ENCODE peak calls at places on chromosomes 12 and 14, in seven cellular contexts. T, K, A, X, Z, U and E are unnamed samples.

GRCh38 chr12:69875416-69875815 is 50.4 kb downstream of the MYRFL start:
- DNase-seq in X (peak), K (no peak), A (no peak), Z (no peak), T (no peak), U (no peak), E (no peak)

GRCh38 chr14:105093426-105094192 is 28.4 kb upstream of the GPR132 start:
- DNase-seq in T (peak), U (no peak), X (peak), A (peak), K (peak), Z (peak), E (peak)

GRCh38 chr12:106889950-106890626 is 65.6 kb upstream of the TMEM263 start:
- DNase-seq in K (no peak), Z (no peak), X (no peak), A (no peak), U (no peak), T (no peak), E (no peak)

GRCh38 chr14:24437020-24437735 is 5.4 kb downstream of the SDR39U1 start:
- DNase-seq in U (no peak), X (no peak), K (no peak), Z (peak), A (no peak), T (no peak), E (peak)

GRCh38 chr12:132492951-132493350 is 3.0 kb downstream of the FBRSL1 start:
- DNase-seq in T (no peak), U (no peak), K (no peak), X (no peak), A (no peak), Z (peak), E (no peak)

GRCh38 chr12:10716704-10717315 is 6.3 kb downstream of the YBX3 start:
- DNase-seq in Z (peak), A (peak), X (peak), T (peak), K (peak), U (peak), E (peak)

GRCh38 chr12:21545557-21545956 is 19.5 kb downstream of the SPX start:
- DNase-seq in Z (no peak), X (no peak), A (no peak), U (no peak), K (no peak), T (no peak), E (no peak)

GRCh38 chr12:31732926-31733548 is 4.2 kb upstream of the AMN1 start:
- DNase-seq in X (no peak), U (no peak), A (no peak), T (peak), K (no peak), Z (no peak), E (no peak)

GRCh38 chr14:98093111-98093510 is 1178.9 kb downstream of the BCL11B start:
- DNase-seq in K (no peak), T (no peak), X (peak), Z (no peak), U (no peak), A (no peak), E (no peak)

GRCh38 chr12:75816892-75817291 is 214.7 kb downstream of the PHLDA1 start:
- DNase-seq in A (no peak), K (no peak), T (peak), X (no peak), Z (no peak), U (no peak), E (no peak)

GRCh38 chr12:83527700-83528281 is 841.1 kb downstream of the TMTC2 start:
- DNase-seq in K (no peak), Z (no peak), T (no peak), X (no peak), A (no peak), U (no peak), E (no peak)

GRCh38 chr14:37595809-37596595 is 573 bp downstream of the TTC6 start:
- DNase-seq in T (no peak), Z (no peak), A (no peak), K (peak), X (peak), U (no peak), E (no peak)

GRCh38 chr12:20757-21156 is 45.8 kb upstream of the IQSEC3 start:
- DNase-seq in A (no peak), X (no peak), U (no peak), K (no peak), T (no peak), Z (no peak), E (no peak)

GRCh38 chr12:57850924-57851323 is 4.4 kb upstream of the CTDSP2 start:
- DNase-seq in K (no peak), Z (no peak), A (no peak), T (no peak), X (peak), U (no peak), E (no peak)

GRCh38 chr12:57454566-57455373 is at the start of gene INHBE:
- DNase-seq in T (peak), Z (peak), U (peak), A (peak), K (no peak), X (peak), E (no peak)

GRCh38 chr12:91555981-91556380 is 373.4 kb upstream of the DCN start:
- DNase-seq in U (no peak), K (no peak), T (no peak), A (no peak), X (no peak), Z (no peak), E (no peak)

GRCh38 chr14:87449016-87449415 is 544.0 kb downstream of the GALC start:
- DNase-seq in X (no peak), T (no peak), A (no peak), K (no peak), U (no peak), Z (no peak), E (no peak)

GRCh38 chr12:27015730-27016076 is 1.5 kb upstream of the TM7SF3 start:
- DNase-seq in A (no peak), X (no peak), K (no peak), Z (no peak), T (peak), U (no peak), E (no peak)
- H3K27ac ChIP-seq in A (no peak), X (no peak), K (peak), Z (peak), T (no peak), U (peak), E (no peak)

GRCh38 chr12:8681129-8681902 is 16.5 kb upstream of the RIMKLB start:
- DNase-seq in K (no peak), T (peak), X (no peak), A (no peak), U (no peak), Z (no peak), E (no peak)

GRCh38 chr12:8676651-8677050 is 14.0 kb upstream of the MFAP5 start:
- DNase-seq in T (no peak), X (no peak), A (no peak), K (no peak), Z (no peak), U (no peak), E (no peak)

GRCh38 chr12:8678661-8679111 is 16.1 kb upstream of the MFAP5 start:
- DNase-seq in K (no peak), T (no peak), U (no peak), X (no peak), Z (no peak), A (no peak), E (no peak)

GRCh38 chr12:8677362-8677761 is 14.7 kb upstream of the MFAP5 start:
- DNase-seq in A (no peak), U (no peak), T (no peak), K (no peak), Z (no peak), X (peak), E (no peak)

GRCh38 chr12:8680533-8680932 is 17.3 kb upstream of the RIMKLB start:
- DNase-seq in Z (no peak), U (no peak), K (no peak), T (no peak), X (no peak), A (no peak), E (no peak)
- H3K27ac ChIP-seq in Z (no peak), U (no peak), K (no peak), T (no peak), X (no peak), A (no peak), E (no peak)

GRCh38 chr12:113466770-113467153 is 4.9 kb downstream of the LHX5 start:
- DNase-seq in Z (no peak), T (no peak), K (no peak), X (no peak), U (no peak), A (no peak), E (no peak)

GRCh38 chr12:113467514-113468364 is 3.9 kb downstream of the LHX5 start:
- DNase-seq in A (no peak), X (peak), Z (no peak), K (no peak), U (no peak), T (no peak), E (no peak)

GRCh38 chr12:113467154-113467513 is 4.5 kb downstream of the LHX5 start:
- DNase-seq in Z (no peak), K (no peak), U (no peak), T (no peak), X (no peak), A (no peak), E (no peak)

GRCh38 chr12:113464852-113465719 is 6.6 kb downstream of the LHX5 start:
- DNase-seq in Z (no peak), U (no peak), K (no peak), T (no peak), A (no peak), X (peak), E (no peak)

GRCh38 chr12:113465808-113466769 is 5.6 kb downstream of the LHX5 start:
- DNase-seq in A (no peak), Z (no peak), K (no peak), U (no peak), X (peak), T (no peak), E (no peak)
- H3K27ac ChIP-seq in A (no peak), Z (no peak), K (no peak), U (no peak), X (peak), T (no peak), E (no peak)

DNA sequence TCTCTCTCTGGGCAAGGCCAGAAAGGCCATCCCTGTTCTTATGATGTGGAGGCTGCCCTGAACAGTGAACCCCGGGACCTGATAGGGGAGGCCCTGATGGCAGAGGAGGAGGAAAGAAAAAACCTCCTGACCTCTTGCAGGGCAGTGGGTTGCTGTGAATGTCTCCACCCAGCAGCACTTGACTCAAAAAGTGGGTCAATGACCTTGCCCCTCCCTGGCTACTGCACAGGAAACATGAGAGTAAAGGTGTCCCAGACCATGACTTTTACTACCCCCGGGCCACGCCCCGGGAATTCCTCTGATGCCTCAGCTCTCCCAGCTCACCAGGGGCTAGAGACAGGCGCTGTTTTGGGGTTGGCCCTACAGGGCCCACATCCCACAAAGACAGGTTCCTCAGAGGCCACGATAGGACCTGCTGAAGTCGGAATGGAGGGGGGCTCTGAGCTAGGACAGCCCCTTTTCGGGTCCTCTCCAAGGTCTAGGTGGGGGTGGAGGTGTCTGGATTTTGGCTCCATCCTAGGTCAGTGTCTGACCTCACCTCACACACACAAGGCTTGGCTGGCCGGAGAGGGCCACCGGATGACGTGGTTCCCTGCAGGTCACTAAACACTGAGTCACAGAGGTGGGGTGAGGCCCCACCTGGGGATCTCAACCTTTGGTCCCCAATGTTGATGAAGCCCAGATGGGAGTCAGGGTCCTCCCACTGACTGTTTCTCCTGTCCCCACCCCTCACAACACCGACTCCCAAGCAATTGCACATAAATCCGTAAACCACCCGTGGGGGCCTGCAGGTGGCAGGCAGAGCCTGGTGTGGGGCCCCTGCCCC is 1.6 kb downstream of the RHOF start:
- DNase-seq in K (no peak), Z (peak), A (no peak), U (no peak), X (no peak), T (no peak), E (no peak)
- H3K27ac ChIP-seq in K (peak), Z (no peak), A (no peak), U (no peak), X (no peak), T (peak), E (no peak)

GRCh38 chr14:68257969-68258368 is 438.4 kb downstream of the RAD51B start:
- DNase-seq in X (no peak), Z (no peak), A (no peak), K (no peak), U (no peak), T (no peak), E (no peak)

GRCh38 chr14:68262567-68262966 is 443.0 kb downstream of the RAD51B start:
- DNase-seq in T (no peak), Z (no peak), X (no peak), U (no peak), A (no peak), K (no peak), E (no peak)

GRCh38 chr14:68263563-68264350 is 444.2 kb downstream of the RAD51B start:
- DNase-seq in K (no peak), T (peak), X (no peak), A (no peak), U (no peak), Z (no peak), E (no peak)

GRCh38 chr14:68261092-68261842 is 441.7 kb downstream of the RAD51B start:
- DNase-seq in X (peak), T (peak), U (no peak), Z (no peak), K (no peak), A (no peak), E (no peak)

GRCh38 chr14:68260121-68260520 is 440.5 kb downstream of the RAD51B start:
- DNase-seq in K (no peak), U (no peak), T (no peak), A (no peak), Z (no peak), X (peak), E (no peak)
- H3K27ac ChIP-seq in K (no peak), U (no peak), T (no peak), A (no peak), Z (no peak), X (no peak), E (no peak)

GRCh38 chr12:122858591-122859302 is 23.5 kb downstream of the HIP1R start:
- DNase-seq in Z (peak), A (peak), U (no peak), X (no peak), K (no peak), T (no peak), E (no peak)
- H3K27ac ChIP-seq in Z (no peak), A (no peak), U (no peak), X (no peak), K (no peak), T (no peak), E (no peak)